ENCODE peak calls at places on chromosomes 5 and 9, in four cellular contexts. Y, F, U and E are unnamed samples.

GRCh38 chr9:97854696-97855485 is 1.9 kb downstream of the FOXE1 start:
- DNase-seq in Y (no peak), F (no peak), U (no peak), E (no peak)

GRCh38 chr9:108606408-108606807 is 249.4 kb downstream of the ACTL7B start:
- DNase-seq in Y (no peak), F (no peak), U (no peak), E (no peak)

GRCh38 chr5:103014983-103015382 is 105.0 kb downstream of the GIN1 start:
- DNase-seq in Y (no peak), F (no peak), U (no peak), E (no peak)

GRCh38 chr5:163917741-163918140 is 412.3 kb downstream of the MAT2B start:
- DNase-seq in Y (no peak), F (no peak), U (no peak), E (no peak)

GRCh38 chr9:117276444-117276843 is 138.4 kb downstream of the ASTN2 start:
- DNase-seq in Y (no peak), F (no peak), U (no peak), E (no peak)

GRCh38 chr9:130854086-130854485 is 19.0 kb downstream of the ABL1 start:
- DNase-seq in Y (no peak), F (no peak), U (peak), E (no peak)

GRCh38 chr9:83199240-83199639 is 136.3 kb upstream of the RASEF start:
- DNase-seq in Y (peak), F (no peak), U (no peak), E (no peak)

GRCh38 chr5:18314192-18314778 is 680.0 kb downstream of the TAF11L14 start:
- DNase-seq in Y (no peak), F (no peak), U (peak), E (no peak)

GRCh38 chr5:6676702-6677101 is 36.5 kb upstream of the TENT4A start:
- DNase-seq in Y (no peak), F (no peak), U (no peak), E (no peak)

GRCh38 chr9:116789097-116789496 is 102.0 kb downstream of the TRIM32 start:
- DNase-seq in Y (no peak), F (no peak), U (no peak), E (no peak)

GRCh38 chr5:167514461-167514860 is 777.0 kb upstream of the WWC1 start:
- DNase-seq in Y (no peak), F (no peak), U (no peak), E (no peak)

GRCh38 chr9:10876333-10876732 is 263.5 kb upstream of the PTPRD start:
- DNase-seq in Y (no peak), F (no peak), U (no peak), E (no peak)

GRCh38 chr9:6788175-6789016 is 30.6 kb downstream of the KDM4C start:
- DNase-seq in Y (peak), F (no peak), U (no peak), E (no peak)

GRCh38 chr5:161030219-161030618 is 178.2 kb upstream of the ATP10B start:
- DNase-seq in Y (no peak), F (no peak), U (no peak), E (no peak)

GRCh38 chr5:14167211-14167845 is 24.2 kb downstream of the TRIO start:
- DNase-seq in Y (no peak), F (no peak), U (no peak), E (no peak)

GRCh38 chr9:134554011-134554749 is 87.4 kb upstream of the COL5A1 start:
- DNase-seq in Y (no peak), F (no peak), U (no peak), E (no peak)

GRCh38 chr5:118984602-118985001 is 3.7 kb downstream of the DTWD2 start:
- DNase-seq in Y (no peak), F (no peak), U (no peak), E (no peak)

GRCh38 chr5:171275822-171276544 is 33.1 kb upstream of the TLX3 start:
- DNase-seq in Y (no peak), F (no peak), U (no peak), E (no peak)

GRCh38 chr9:133403766-133404439 is 13.9 kb downstream of the REXO4 start:
- DNase-seq in Y (peak), F (no peak), U (peak), E (peak)

GRCh38 chr5:15304914-15305834 is 194.8 kb upstream of the FBXL7 start:
- DNase-seq in Y (no peak), F (no peak), U (no peak), E (no peak)

GRCh38 chr9:130918102-130918869 is 20.8 kb downstream of the FIBCD1 start:
- DNase-seq in Y (no peak), F (no peak), U (peak), E (no peak)

GRCh38 chr9:34072410-34072809 is 23.7 kb upstream of the UBAP2 start:
- DNase-seq in Y (no peak), F (no peak), U (no peak), E (no peak)

GRCh38 chr5:173868096-173868879 is 19.9 kb upstream of the CPEB4 start:
- DNase-seq in Y (peak), F (no peak), U (no peak), E (peak)

GRCh38 chr9:13033959-13034695 is 245.4 kb downstream of the MPDZ start:
- DNase-seq in Y (peak), F (no peak), U (peak), E (peak)

GRCh38 chr5:118888556-118888955 is 99.8 kb downstream of the DTWD2 start:
- DNase-seq in Y (no peak), F (no peak), U (no peak), E (no peak)

GRCh38 chr5:32504923-32505596 is 60.5 kb upstream of the ZFR start:
- DNase-seq in Y (no peak), F (no peak), U (peak), E (no peak)

GRCh38 chr9:76733096-76733495 is 31.1 kb upstream of the PCA3 start:
- DNase-seq in Y (no peak), F (no peak), U (no peak), E (no peak)

GRCh38 chr9:91555132-91555531 is 131.5 kb upstream of the NFIL3 start:
- DNase-seq in Y (no peak), F (no peak), U (no peak), E (no peak)

GRCh38 chr5:125310749-125311148 is 564.3 kb upstream of the ZNF608 start:
- DNase-seq in Y (no peak), F (no peak), U (no peak), E (no peak)

GRCh38 chr9:134656334-134657034 is 14.9 kb downstream of the COL5A1 start:
- DNase-seq in Y (no peak), F (no peak), U (no peak), E (no peak)

GRCh38 chr5:178577376-178577839 is 12.8 kb downstream of the COL23A1 start:
- DNase-seq in Y (no peak), F (no peak), U (no peak), E (peak)

GRCh38 chr5:2888520-2889060 is 137.1 kb upstream of the IRX2 start:
- DNase-seq in Y (no peak), F (no peak), U (no peak), E (peak)

GRCh38 chr5:1477341-1477740 is 32.1 kb upstream of the SLC6A3 start:
- DNase-seq in Y (no peak), F (no peak), U (no peak), E (no peak)

GRCh38 chr5:6190838-6191237 is 187.5 kb downstream of the MED10 start:
- DNase-seq in Y (no peak), F (no peak), U (no peak), E (no peak)

GRCh38 chr5:168652516-168652915 is 73.3 kb upstream of the PANK3 start:
- DNase-seq in Y (no peak), F (no peak), U (no peak), E (no peak)

GRCh38 chr5:134184155-134185135 is 7.7 kb upstream of the SKP1 start:
- DNase-seq in Y (peak), F (peak), U (peak), E (peak)

GRCh38 chr5:10442581-10442980 is 902 bp downstream of the ROPN1L start:
- DNase-seq in Y (no peak), F (no peak), U (no peak), E (no peak)

GRCh38 chr5:42250-42649 is 49.7 kb upstream of the PLEKHG4B start:
- DNase-seq in Y (no peak), F (no peak), U (peak), E (no peak)

GRCh38 chr5:180136661-180137381 is 65.3 kb upstream of the RNF130 start:
- DNase-seq in Y (no peak), F (no peak), U (peak), E (no peak)
- TF ChIP-seq SP1 in Y (no peak), F (no peak), U (no peak), E (no peak)

DNA sequence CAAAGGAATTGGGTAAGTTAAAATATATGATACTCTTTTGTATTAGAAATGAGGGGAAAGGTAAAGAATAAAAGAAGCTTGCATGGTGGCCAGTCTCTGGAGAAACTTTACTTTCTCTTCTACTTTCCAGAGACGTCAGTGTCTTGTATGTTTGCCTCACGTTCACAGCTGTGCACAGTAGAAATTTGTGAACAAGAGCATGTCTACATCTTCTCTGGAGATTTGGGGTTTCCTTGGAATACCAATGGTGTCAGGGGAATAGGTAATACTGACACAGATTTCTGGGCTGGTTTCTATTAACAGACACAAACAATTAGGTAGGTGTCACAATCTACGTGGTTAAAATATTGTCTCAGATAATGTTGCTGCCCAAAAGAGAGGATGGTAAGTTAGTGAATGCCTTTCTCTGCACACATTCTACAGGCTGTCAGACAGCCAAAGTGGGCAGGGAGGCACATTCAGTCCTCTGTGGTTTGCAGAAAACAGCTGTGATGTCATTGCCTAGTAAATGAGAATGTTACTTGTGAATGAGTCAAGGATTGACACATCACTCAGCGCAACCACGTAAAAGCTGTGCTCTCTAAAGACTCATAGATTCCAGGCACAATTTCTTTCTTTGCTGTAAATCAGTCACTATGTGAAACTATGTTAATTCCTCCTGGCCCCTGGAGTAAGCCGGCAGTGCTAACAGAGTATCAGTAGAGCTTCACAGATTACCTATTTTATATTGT is 397.1 kb downstream of the MAN2A1 start:
- DNase-seq in Y (no peak), F (no peak), U (no peak), E (no peak)
- TF ChIP-seq HDAC6 in Y (no peak), F (no peak), U (no peak), E (no peak)

GRCh38 chr5:27402828-27403227 is 364.4 kb upstream of the CDH9 start:
- DNase-seq in Y (no peak), F (no peak), U (no peak), E (no peak)
- TF ChIP-seq SP1 in Y (no peak), F (no peak), U (no peak), E (no peak)

GRCh38 chr5:53364098-53364497 is 116.3 kb upstream of the FST start:
- DNase-seq in Y (no peak), F (no peak), U (no peak), E (no peak)
- TF ChIP-seq HDAC6 in Y (no peak), F (no peak), U (no peak), E (no peak)

GRCh38 chr9:68530618-68531017 is 10.1 kb downstream of the TMEM252 start:
- DNase-seq in Y (peak), F (no peak), U (no peak), E (no peak)
- TF ChIP-seq SP1 in Y (no peak), F (no peak), U (no peak), E (no peak)